ENCODE peak calls at places on chromosomes 5 and 9, in six cellular contexts. One of them, this sample, is unnamed.
A peak's percentile ranks its signal among the peaks of the same experiment; 100 is the strongest.

GRCh38 chr5:79602884-79603283 is 9.4 kb upstream of the TENT2 start:
- DNase-seq in stimulated activated CD4-positive, alpha-beta T cell treated with anti-CD3 and anti-CD28 coated beads, Interleukin-1b, Interleukin-23, amount 100 ng/mL, for 4 hours: no peak
- DNase-seq in Right ventricle myocardium superior: no peak
- DNase-seq in cardiac muscle cell: no peak
- DNase-seq in activated T-cell treated with anti-CD3 and anti-CD28 coated beads for 48 hours: no peak
- DNase-seq in fibroblast of pulmonary artery: no peak
- DNase-seq in this sample: no peak

GRCh38 chr5:14118551-14119320 is 24.4 kb upstream of the TRIO start:
- DNase-seq in stimulated activated CD4-positive, alpha-beta T cell treated with anti-CD3 and anti-CD28 coated beads, Interleukin-1b, Interleukin-23, amount 100 ng/mL, for 4 hours: no peak
- DNase-seq in Right ventricle myocardium superior: peak; percentile 58
- DNase-seq in cardiac muscle cell: peak; percentile 28
- DNase-seq in fibroblast of pulmonary artery: no peak
- DNase-seq in activated T-cell treated with anti-CD3 and anti-CD28 coated beads for 48 hours: no peak
- DNase-seq in this sample: peak; percentile 89

GRCh38 chr5:5592541-5592940 is 170.1 kb downstream of the ICE1 start:
- DNase-seq in cardiac muscle cell: no peak
- DNase-seq in stimulated activated CD4-positive, alpha-beta T cell treated with anti-CD3 and anti-CD28 coated beads, Interleukin-1b, Interleukin-23, amount 100 ng/mL, for 4 hours: no peak
- DNase-seq in fibroblast of pulmonary artery: no peak
- DNase-seq in activated T-cell treated with anti-CD3 and anti-CD28 coated beads for 48 hours: no peak
- DNase-seq in Right ventricle myocardium superior: no peak
- DNase-seq in this sample: no peak

GRCh38 chr5:143166080-143166479 is 237.4 kb downstream of the NR3C1 start:
- DNase-seq in Right ventricle myocardium superior: no peak
- DNase-seq in stimulated activated CD4-positive, alpha-beta T cell treated with anti-CD3 and anti-CD28 coated beads, Interleukin-1b, Interleukin-23, amount 100 ng/mL, for 4 hours: no peak
- DNase-seq in fibroblast of pulmonary artery: no peak
- DNase-seq in activated T-cell treated with anti-CD3 and anti-CD28 coated beads for 48 hours: no peak
- DNase-seq in cardiac muscle cell: no peak
- DNase-seq in this sample: no peak

GRCh38 chr9:18489861-18490260 is 15.9 kb downstream of the ADAMTSL1 start:
- DNase-seq in activated T-cell treated with anti-CD3 and anti-CD28 coated beads for 48 hours: no peak
- DNase-seq in stimulated activated CD4-positive, alpha-beta T cell treated with anti-CD3 and anti-CD28 coated beads, Interleukin-1b, Interleukin-23, amount 100 ng/mL, for 4 hours: no peak
- DNase-seq in fibroblast of pulmonary artery: peak; percentile 39
- DNase-seq in Right ventricle myocardium superior: no peak
- DNase-seq in cardiac muscle cell: no peak
- DNase-seq in this sample: no peak

GRCh38 chr9:10050016-10050415 is 562.8 kb downstream of the PTPRD start:
- DNase-seq in fibroblast of pulmonary artery: no peak
- DNase-seq in activated T-cell treated with anti-CD3 and anti-CD28 coated beads for 48 hours: no peak
- DNase-seq in stimulated activated CD4-positive, alpha-beta T cell treated with anti-CD3 and anti-CD28 coated beads, Interleukin-1b, Interleukin-23, amount 100 ng/mL, for 4 hours: no peak
- DNase-seq in Right ventricle myocardium superior: no peak
- DNase-seq in cardiac muscle cell: no peak
- DNase-seq in this sample: no peak

GRCh38 chr5:122439645-122440044 is 127.6 kb downstream of the SNCAIP start:
- DNase-seq in cardiac muscle cell: no peak
- DNase-seq in Right ventricle myocardium superior: no peak
- DNase-seq in fibroblast of pulmonary artery: no peak
- DNase-seq in stimulated activated CD4-positive, alpha-beta T cell treated with anti-CD3 and anti-CD28 coated beads, Interleukin-1b, Interleukin-23, amount 100 ng/mL, for 4 hours: no peak
- DNase-seq in activated T-cell treated with anti-CD3 and anti-CD28 coated beads for 48 hours: no peak
- DNase-seq in this sample: no peak

GRCh38 chr9:91037511-91038482 is 236.2 kb downstream of the SYK start:
- DNase-seq in stimulated activated CD4-positive, alpha-beta T cell treated with anti-CD3 and anti-CD28 coated beads, Interleukin-1b, Interleukin-23, amount 100 ng/mL, for 4 hours: no peak
- DNase-seq in activated T-cell treated with anti-CD3 and anti-CD28 coated beads for 48 hours: no peak
- DNase-seq in cardiac muscle cell: no peak
- DNase-seq in fibroblast of pulmonary artery: peak; percentile 86
- DNase-seq in Right ventricle myocardium superior: peak; percentile 58
- DNase-seq in this sample: no peak

GRCh38 chr9:14893280-14893679 is 16.9 kb downstream of the FREM1 start:
- DNase-seq in stimulated activated CD4-positive, alpha-beta T cell treated with anti-CD3 and anti-CD28 coated beads, Interleukin-1b, Interleukin-23, amount 100 ng/mL, for 4 hours: no peak
- DNase-seq in activated T-cell treated with anti-CD3 and anti-CD28 coated beads for 48 hours: no peak
- DNase-seq in Right ventricle myocardium superior: no peak
- DNase-seq in fibroblast of pulmonary artery: no peak
- DNase-seq in cardiac muscle cell: no peak
- DNase-seq in this sample: no peak

GRCh38 chr9:115992834-115993233 is 160.8 kb upstream of the PAPPA start:
- DNase-seq in cardiac muscle cell: no peak
- DNase-seq in stimulated activated CD4-positive, alpha-beta T cell treated with anti-CD3 and anti-CD28 coated beads, Interleukin-1b, Interleukin-23, amount 100 ng/mL, for 4 hours: no peak
- DNase-seq in activated T-cell treated with anti-CD3 and anti-CD28 coated beads for 48 hours: no peak
- DNase-seq in fibroblast of pulmonary artery: peak; percentile 53
- DNase-seq in Right ventricle myocardium superior: no peak
- DNase-seq in this sample: no peak

GRCh38 chr5:2759696-2760461 is 8.4 kb upstream of the IRX2 start:
- DNase-seq in activated T-cell treated with anti-CD3 and anti-CD28 coated beads for 48 hours: no peak
- DNase-seq in Right ventricle myocardium superior: no peak
- DNase-seq in stimulated activated CD4-positive, alpha-beta T cell treated with anti-CD3 and anti-CD28 coated beads, Interleukin-1b, Interleukin-23, amount 100 ng/mL, for 4 hours: no peak
- DNase-seq in fibroblast of pulmonary artery: no peak
- DNase-seq in cardiac muscle cell: no peak
- DNase-seq in this sample: no peak

GRCh38 chr5:168302785-168303184 is 11.3 kb downstream of the WWC1 start:
- DNase-seq in cardiac muscle cell: no peak
- DNase-seq in Right ventricle myocardium superior: no peak
- DNase-seq in activated T-cell treated with anti-CD3 and anti-CD28 coated beads for 48 hours: no peak
- DNase-seq in stimulated activated CD4-positive, alpha-beta T cell treated with anti-CD3 and anti-CD28 coated beads, Interleukin-1b, Interleukin-23, amount 100 ng/mL, for 4 hours: no peak
- DNase-seq in fibroblast of pulmonary artery: no peak
- DNase-seq in this sample: no peak

GRCh38 chr9:101027733-101028345 is 688 bp upstream of the PLPPR1 start:
- DNase-seq in fibroblast of pulmonary artery: no peak
- DNase-seq in stimulated activated CD4-positive, alpha-beta T cell treated with anti-CD3 and anti-CD28 coated beads, Interleukin-1b, Interleukin-23, amount 100 ng/mL, for 4 hours: no peak
- DNase-seq in activated T-cell treated with anti-CD3 and anti-CD28 coated beads for 48 hours: no peak
- DNase-seq in cardiac muscle cell: no peak
- DNase-seq in Right ventricle myocardium superior: no peak
- DNase-seq in this sample: no peak

GRCh38 chr5:9545301-9545958 is 445 bp downstream of the SEMA5A start:
- DNase-seq in fibroblast of pulmonary artery: no peak
- DNase-seq in stimulated activated CD4-positive, alpha-beta T cell treated with anti-CD3 and anti-CD28 coated beads, Interleukin-1b, Interleukin-23, amount 100 ng/mL, for 4 hours: no peak
- DNase-seq in cardiac muscle cell: peak; percentile 31
- DNase-seq in Right ventricle myocardium superior: no peak
- DNase-seq in activated T-cell treated with anti-CD3 and anti-CD28 coated beads for 48 hours: no peak
- DNase-seq in this sample: no peak

GRCh38 chr5:146041180-146041789 is 64.1 kb downstream of the PLAC8L1 start:
- DNase-seq in Right ventricle myocardium superior: no peak
- DNase-seq in activated T-cell treated with anti-CD3 and anti-CD28 coated beads for 48 hours: no peak
- DNase-seq in fibroblast of pulmonary artery: peak; percentile 15
- DNase-seq in cardiac muscle cell: no peak
- DNase-seq in stimulated activated CD4-positive, alpha-beta T cell treated with anti-CD3 and anti-CD28 coated beads, Interleukin-1b, Interleukin-23, amount 100 ng/mL, for 4 hours: no peak
- DNase-seq in this sample: no peak

GRCh38 chr9:130946778-130947617 is 8.0 kb upstream of the FIBCD1 start:
- DNase-seq in stimulated activated CD4-positive, alpha-beta T cell treated with anti-CD3 and anti-CD28 coated beads, Interleukin-1b, Interleukin-23, amount 100 ng/mL, for 4 hours: no peak
- DNase-seq in Right ventricle myocardium superior: no peak
- DNase-seq in activated T-cell treated with anti-CD3 and anti-CD28 coated beads for 48 hours: no peak
- DNase-seq in cardiac muscle cell: no peak
- DNase-seq in fibroblast of pulmonary artery: peak; percentile 56
- DNase-seq in this sample: no peak

GRCh38 chr9:21883642-21884041 is 81.2 kb downstream of the MTAP start:
- DNase-seq in cardiac muscle cell: no peak
- DNase-seq in Right ventricle myocardium superior: no peak
- DNase-seq in activated T-cell treated with anti-CD3 and anti-CD28 coated beads for 48 hours: no peak
- DNase-seq in fibroblast of pulmonary artery: no peak
- DNase-seq in stimulated activated CD4-positive, alpha-beta T cell treated with anti-CD3 and anti-CD28 coated beads, Interleukin-1b, Interleukin-23, amount 100 ng/mL, for 4 hours: no peak
- DNase-seq in this sample: no peak

GRCh38 chr5:149375434-149375833 is 3.7 kb downstream of the IL17B start:
- DNase-seq in Right ventricle myocardium superior: no peak
- DNase-seq in fibroblast of pulmonary artery: no peak
- DNase-seq in stimulated activated CD4-positive, alpha-beta T cell treated with anti-CD3 and anti-CD28 coated beads, Interleukin-1b, Interleukin-23, amount 100 ng/mL, for 4 hours: no peak
- DNase-seq in cardiac muscle cell: no peak
- DNase-seq in activated T-cell treated with anti-CD3 and anti-CD28 coated beads for 48 hours: no peak
- DNase-seq in this sample: no peak

GRCh38 chr5:56985941-56986630 is 34.2 kb upstream of the MIER3 start:
- DNase-seq in fibroblast of pulmonary artery: no peak
- DNase-seq in activated T-cell treated with anti-CD3 and anti-CD28 coated beads for 48 hours: no peak
- DNase-seq in stimulated activated CD4-positive, alpha-beta T cell treated with anti-CD3 and anti-CD28 coated beads, Interleukin-1b, Interleukin-23, amount 100 ng/mL, for 4 hours: no peak
- DNase-seq in Right ventricle myocardium superior: no peak
- DNase-seq in cardiac muscle cell: no peak
- DNase-seq in this sample: no peak

GRCh38 chr5:170235881-170236864 is 3.4 kb downstream of the C5orf58 start:
- DNase-seq in activated T-cell treated with anti-CD3 and anti-CD28 coated beads for 48 hours: no peak
- DNase-seq in fibroblast of pulmonary artery: no peak
- DNase-seq in Right ventricle myocardium superior: no peak
- DNase-seq in stimulated activated CD4-positive, alpha-beta T cell treated with anti-CD3 and anti-CD28 coated beads, Interleukin-1b, Interleukin-23, amount 100 ng/mL, for 4 hours: no peak
- DNase-seq in cardiac muscle cell: peak; percentile 41
- DNase-seq in this sample: no peak

GRCh38 chr5:59831341-59831989 is 62.1 kb downstream of the PDE4D start:
- DNase-seq in cardiac muscle cell: no peak
- DNase-seq in stimulated activated CD4-positive, alpha-beta T cell treated with anti-CD3 and anti-CD28 coated beads, Interleukin-1b, Interleukin-23, amount 100 ng/mL, for 4 hours: no peak
- DNase-seq in activated T-cell treated with anti-CD3 and anti-CD28 coated beads for 48 hours: no peak
- DNase-seq in Right ventricle myocardium superior: no peak
- DNase-seq in fibroblast of pulmonary artery: peak; percentile 24
- DNase-seq in this sample: no peak

GRCh38 chr9:78030553-78031270 is 899 bp downstream of the GNAQ start:
- DNase-seq in Right ventricle myocardium superior: peak; percentile 72
- DNase-seq in activated T-cell treated with anti-CD3 and anti-CD28 coated beads for 48 hours: peak; percentile 49
- DNase-seq in stimulated activated CD4-positive, alpha-beta T cell treated with anti-CD3 and anti-CD28 coated beads, Interleukin-1b, Interleukin-23, amount 100 ng/mL, for 4 hours: peak; percentile 28
- DNase-seq in cardiac muscle cell: peak; percentile 55
- DNase-seq in fibroblast of pulmonary artery: peak; percentile 35
- DNase-seq in this sample: peak; percentile 70

GRCh38 chr5:145062280-145062679 is 772.9 kb downstream of the PRELID2 start:
- DNase-seq in fibroblast of pulmonary artery: peak; percentile 10
- DNase-seq in stimulated activated CD4-positive, alpha-beta T cell treated with anti-CD3 and anti-CD28 coated beads, Interleukin-1b, Interleukin-23, amount 100 ng/mL, for 4 hours: no peak
- DNase-seq in cardiac muscle cell: no peak
- DNase-seq in activated T-cell treated with anti-CD3 and anti-CD28 coated beads for 48 hours: no peak
- DNase-seq in Right ventricle myocardium superior: no peak
- DNase-seq in this sample: no peak